ENCODE peak calls at places on chromosomes 7 and 10, in six cellular contexts. F is esophagus squamous epithelium, C is heart left ventricle, V is uterus, Y is cardiac muscle cell, Q is A549. D is an unnamed sample.

GRCh38 chr10:45058992-45059561 is 58.4 kb downstream of the ZNF22 start:
- DNase-seq in Q (no peak), Y (no peak), F (no peak), V (no peak), C (no peak), D (no peak)

GRCh38 chr7:28347462-28347861 is 64.9 kb upstream of the CREB5 start:
- DNase-seq in Y (no peak), F (no peak), V (no peak), Q (no peak), C (no peak), D (no peak)

GRCh38 chr7:625376-625971 is 101.0 kb upstream of the DNAAF5 start:
- DNase-seq in Y (no peak), V (no peak), C (no peak), F (no peak), Q (no peak), D (no peak)

GRCh38 chr10:61835069-61835908 is 66.2 kb upstream of the ARID5B start:
- DNase-seq in V (peak), Y (peak), Q (peak), F (no peak), C (no peak), D (peak)

GRCh38 chr10:101850747-101851146 is 7.1 kb upstream of the KCNIP2 start:
- DNase-seq in Y (no peak), Q (no peak), F (no peak), V (no peak), C (no peak), D (no peak)

GRCh38 chr10:55330485-55330884 is 529.5 kb upstream of the PCDH15 start:
- DNase-seq in Y (no peak), F (no peak), V (no peak), Q (no peak), C (no peak), D (no peak)

GRCh38 chr10:42638053-42638820 is at the start of gene ZNF33B:
- DNase-seq in C (peak), V (peak), F (peak), Y (peak), Q (peak), D (peak)

GRCh38 chr10:11602357-11602756 is 9.1 kb downstream of the USP6NL start:
- DNase-seq in Q (no peak), F (no peak), V (no peak), Y (no peak), C (no peak), D (no peak)

GRCh38 chr7:92013611-92014010 is 72.9 kb downstream of the AKAP9 start:
- DNase-seq in F (no peak), Q (no peak), V (no peak), C (no peak), Y (no peak), D (no peak)

GRCh38 chr10:47255033-47255813 is 44.8 kb upstream of the GDF10 start:
- DNase-seq in F (no peak), Q (no peak), C (no peak), Y (no peak), V (no peak), D (no peak)

GRCh38 chr10:126350216-126350992 is 37.9 kb downstream of the ADAM12 start:
- DNase-seq in F (no peak), V (no peak), Q (peak), C (no peak), Y (peak), D (no peak)

GRCh38 chr7:2487586-2488271 is 11.5 kb upstream of the GRIFIN start:
- DNase-seq in V (peak), F (no peak), Y (no peak), C (peak), Q (no peak), D (no peak)

GRCh38 chr7:86668315-86668714 is 24.6 kb downstream of the GRM3 start:
- DNase-seq in Q (no peak), V (no peak), F (no peak), C (no peak), Y (no peak), D (no peak)

GRCh38 chr7:47886412-47886811 is 61.9 kb downstream of the PKD1L1 start:
- DNase-seq in Q (no peak), Y (no peak), V (no peak), C (no peak), F (no peak), D (no peak)

GRCh38 chr7:75966209-75966961 is 28.0 kb downstream of the TMEM120A start:
- DNase-seq in Y (no peak), V (peak), Q (no peak), F (no peak), C (peak), D (peak)

GRCh38 chr7:29102554-29103151 is 43.7 kb downstream of the CPVL start:
- DNase-seq in Q (peak), V (peak), Y (peak), F (no peak), C (peak), D (peak)

GRCh38 chr7:130153251-130153908 is 51.8 kb downstream of the TMEM209 start:
- DNase-seq in C (no peak), F (no peak), Y (no peak), Q (no peak), V (no peak), D (no peak)

GRCh38 chr10:115944538-115944937 is 328.5 kb downstream of the GFRA1 start:
- DNase-seq in V (no peak), F (no peak), Q (no peak), C (no peak), Y (no peak), D (no peak)

GRCh38 chr10:88544140-88544870 is 38.8 kb downstream of the RNLS start:
- DNase-seq in Q (no peak), C (no peak), Y (no peak), V (no peak), F (no peak), D (no peak)

GRCh38 chr7:156668130-156668741 is 27.7 kb downstream of the RNF32 start:
- DNase-seq in C (no peak), Q (no peak), Y (no peak), F (no peak), V (no peak), D (no peak)

GRCh38 chr7:105648561-105649401 is 67.5 kb upstream of the EFCAB10 start:
- DNase-seq in V (no peak), F (no peak), C (no peak), Q (peak), Y (no peak), D (peak)

GRCh38 chr7:36638586-36639265 is 85.6 kb downstream of the AOAH start:
- DNase-seq in V (no peak), Y (no peak), C (no peak), Q (no peak), F (no peak), D (no peak)

GRCh38 chr10:84452006-84452405 is 123.6 kb downstream of the CCSER2 start:
- DNase-seq in F (no peak), Y (no peak), V (no peak), C (no peak), Q (peak), D (no peak)

GRCh38 chr7:51847461-51848134 is 531.0 kb upstream of the COBL start:
- DNase-seq in Q (no peak), F (no peak), C (no peak), Y (peak), V (no peak), D (peak)

GRCh38 chr7:44074349-44074695 is 8.0 kb downstream of the POLM start:
- DNase-seq in V (no peak), Q (no peak), F (no peak), C (no peak), Y (no peak), D (no peak)
- H3K4me3 ChIP-seq in V (no peak), Q (no peak), F (no peak), C (no peak), Y (no peak), D (no peak)

GRCh38 chr7:42753322-42753721 is 158.5 kb downstream of the C7orf25 start:
- DNase-seq in V (no peak), Q (no peak), Y (no peak), C (no peak), F (no peak), D (no peak)
- H3K27ac ChIP-seq in V (peak), Q (no peak), Y (no peak), C (no peak), F (no peak), D (no peak)

GRCh38 chr10:26997610-26998009 is 102.7 kb downstream of the ANKRD26 start:
- DNase-seq in Q (no peak), Y (no peak), V (no peak), C (no peak), F (no peak), D (no peak)
- H3K4me3 ChIP-seq in Q (no peak), Y (no peak), V (no peak), C (no peak), F (no peak), D (no peak)

DNA sequence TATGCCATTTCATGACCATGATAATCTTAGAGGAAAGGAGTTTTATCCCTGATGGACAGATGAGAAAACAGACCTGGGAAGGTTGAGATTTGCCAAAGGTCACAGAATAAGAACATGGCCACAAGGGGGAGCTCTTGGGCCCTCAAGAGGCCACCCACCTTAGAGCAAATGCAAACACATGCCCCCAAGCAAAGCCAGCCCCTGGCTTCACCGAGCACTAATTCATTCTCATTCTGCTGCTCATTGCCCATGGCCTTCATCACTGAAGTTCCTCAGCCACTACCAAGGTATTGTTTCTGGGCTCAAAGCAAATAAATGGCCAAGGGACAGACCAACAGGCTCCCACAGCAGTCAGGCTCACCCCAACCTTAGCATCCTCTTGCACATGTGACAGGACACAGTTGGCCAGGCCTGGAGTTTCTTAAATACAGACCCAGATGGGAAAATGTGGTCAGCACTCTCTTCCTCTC is 44.2 kb downstream of the PDLIM1 start:
- DNase-seq in F (no peak), V (peak), Y (peak), C (peak), Q (peak), D (peak)
- H3K27ac ChIP-seq in F (peak), V (peak), Y (peak), C (peak), Q (peak), D (peak)

DNA sequence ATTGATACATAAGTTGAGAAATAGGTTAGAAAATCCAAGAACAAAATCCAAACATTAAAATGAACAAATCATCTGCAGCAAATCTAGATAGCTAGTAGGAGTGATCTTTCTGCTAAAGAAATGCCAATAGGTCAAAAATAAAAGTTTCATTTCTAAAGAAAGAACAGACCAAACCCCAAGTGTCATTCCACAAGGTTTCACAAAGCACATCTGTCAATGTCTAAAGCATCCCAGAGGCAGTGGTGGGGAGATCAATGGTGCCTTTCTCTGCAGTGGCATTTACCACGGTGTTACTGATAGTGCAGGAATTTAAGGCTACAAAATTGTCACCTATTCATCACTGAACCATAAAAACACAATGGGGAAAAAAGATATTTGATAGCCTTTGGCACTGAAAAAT is 147.9 kb downstream of the PARD3 start:
- DNase-seq in C (no peak), F (no peak), V (no peak), Y (no peak), Q (no peak), D (no peak)
- H3K4me3 ChIP-seq in C (no peak), F (no peak), V (no peak), Y (no peak), Q (no peak), D (no peak)

GRCh38 chr10:97774811-97775294 is 3.1 kb upstream of the SFRP5 start:
- DNase-seq in Y (no peak), F (no peak), C (no peak), Q (no peak), V (no peak), D (no peak)
- H3K27ac ChIP-seq in Y (no peak), F (no peak), C (no peak), Q (no peak), V (no peak), D (no peak)

D was measured in WERI-Rb-1.